ENCODE peak calls at places on chromosomes 16 and 17, in six cellular contexts. C is fibroblast of lung, W is adrenal gland, A is SJSA1, R is left lung, D is suprapubic skin. X is an unnamed sample.

GRCh38 chr17:34797724-34798123 is 163.5 kb downstream of the CCT6B start:
- DNase-seq in C (peak; percentile 2), W (peak; percentile 28), A (no peak), R (no peak), D (no peak), X (peak; percentile 77)

GRCh38 chr17:32277284-32277683 is 11.7 kb downstream of the RHBDL3 start:
- DNase-seq in C (peak; percentile 48), W (peak; percentile 63), A (no peak), R (no peak), D (no peak), X (peak; percentile 48)

GRCh38 chr16:3674513-3675295 is 20.2 kb downstream of the DNASE1 start:
- DNase-seq in C (no peak), W (no peak), A (no peak), R (no peak), D (no peak), X (no peak)

GRCh38 chr16:80367037-80367658 is 173.6 kb upstream of the DYNLRB2 start:
- DNase-seq in C (no peak), W (no peak), A (no peak), R (no peak), D (no peak), X (no peak)

GRCh38 chr17:78658281-78658785 is 81.1 kb upstream of the DNAH17 start:
- DNase-seq in C (no peak), W (no peak), A (no peak), R (no peak), D (peak; percentile 35), X (peak; percentile 99)

GRCh38 chr16:58256108-58256507 is 38.7 kb downstream of the PRSS54 start:
- DNase-seq in C (no peak), W (no peak), A (no peak), R (no peak), D (no peak), X (no peak)

GRCh38 chr16:7839568-7839967 is 506.9 kb downstream of the RBFOX1 start:
- DNase-seq in C (no peak), W (no peak), A (no peak), R (no peak), D (no peak), X (peak; percentile 37)

GRCh38 chr17:69547230-69547629 is 132.7 kb downstream of the MAP2K6 start:
- DNase-seq in C (no peak), W (no peak), A (no peak), R (no peak), D (no peak), X (no peak)

GRCh38 chr17:1110844-1111598 is 68.8 kb downstream of the ABR start:
- DNase-seq in C (peak; percentile 70), W (peak; percentile 69), A (peak; percentile 82), R (peak; percentile 86), D (no peak), X (peak; percentile 62)

GRCh38 chr16:70706948-70707465 is 21.2 kb upstream of the MTSS2 start:
- DNase-seq in C (peak; percentile 97), W (no peak), A (peak; percentile 94), R (no peak), D (no peak), X (no peak)

GRCh38 chr16:86241681-86242080 is 268.6 kb upstream of the FOXF1 start:
- DNase-seq in C (no peak), W (no peak), A (no peak), R (no peak), D (peak; percentile 57), X (no peak)

GRCh38 chr16:73703891-73704290 is 592.7 kb upstream of the PSMD7 start:
- DNase-seq in C (no peak), W (no peak), A (no peak), R (no peak), D (no peak), X (no peak)

GRCh38 chr16:77877712-77878111 is 89.3 kb downstream of the VAT1L start:
- DNase-seq in C (peak; percentile 84), W (peak; percentile 38), A (peak; percentile 12), R (no peak), D (no peak), X (no peak)

GRCh38 chr16:87930456-87930855 is 5.9 kb downstream of the CA5A start:
- DNase-seq in C (no peak), W (no peak), A (no peak), R (no peak), D (no peak), X (no peak)

GRCh38 chr16:17346774-17347569 is 123.8 kb downstream of the XYLT1 start:
- DNase-seq in C (no peak), W (no peak), A (no peak), R (no peak), D (no peak), X (no peak)

GRCh38 chr17:72145972-72146755 is 25.3 kb downstream of the SOX9 start:
- DNase-seq in C (no peak), W (no peak), A (no peak), R (no peak), D (no peak), X (no peak)

GRCh38 chr17:73325527-73325842 is 13.7 kb upstream of the CDC42EP4 start:
- DNase-seq in C (peak; percentile 89), W (peak; percentile 70), A (no peak), R (no peak), D (peak; percentile 79), X (no peak)

GRCh38 chr16:87723224-87723619 is 42.6 kb downstream of the KLHDC4 start:
- DNase-seq in C (peak; percentile 88), W (peak; percentile 32), A (peak; percentile 4), R (peak; percentile 66), D (no peak), X (peak; percentile 96)

GRCh38 chr17:64073771-64074703 is 53.6 kb upstream of the ICAM2 start:
- DNase-seq in C (no peak), W (no peak), A (no peak), R (no peak), D (no peak), X (no peak)

GRCh38 chr16:79172306-79172705 is 428.2 kb downstream of the MAF start:
- DNase-seq in C (no peak), W (no peak), A (no peak), R (peak; percentile 63), D (no peak), X (no peak)

GRCh38 chr17:60163108-60163784 is 13.5 kb downstream of the CA4 start:
- DNase-seq in C (no peak), W (no peak), A (no peak), R (no peak), D (no peak), X (no peak)

GRCh38 chr17:28147026-28147425 is 104.5 kb downstream of the NLK start:
- DNase-seq in C (peak; percentile 14), W (peak; percentile 22), A (no peak), R (no peak), D (no peak), X (no peak)

DNA sequence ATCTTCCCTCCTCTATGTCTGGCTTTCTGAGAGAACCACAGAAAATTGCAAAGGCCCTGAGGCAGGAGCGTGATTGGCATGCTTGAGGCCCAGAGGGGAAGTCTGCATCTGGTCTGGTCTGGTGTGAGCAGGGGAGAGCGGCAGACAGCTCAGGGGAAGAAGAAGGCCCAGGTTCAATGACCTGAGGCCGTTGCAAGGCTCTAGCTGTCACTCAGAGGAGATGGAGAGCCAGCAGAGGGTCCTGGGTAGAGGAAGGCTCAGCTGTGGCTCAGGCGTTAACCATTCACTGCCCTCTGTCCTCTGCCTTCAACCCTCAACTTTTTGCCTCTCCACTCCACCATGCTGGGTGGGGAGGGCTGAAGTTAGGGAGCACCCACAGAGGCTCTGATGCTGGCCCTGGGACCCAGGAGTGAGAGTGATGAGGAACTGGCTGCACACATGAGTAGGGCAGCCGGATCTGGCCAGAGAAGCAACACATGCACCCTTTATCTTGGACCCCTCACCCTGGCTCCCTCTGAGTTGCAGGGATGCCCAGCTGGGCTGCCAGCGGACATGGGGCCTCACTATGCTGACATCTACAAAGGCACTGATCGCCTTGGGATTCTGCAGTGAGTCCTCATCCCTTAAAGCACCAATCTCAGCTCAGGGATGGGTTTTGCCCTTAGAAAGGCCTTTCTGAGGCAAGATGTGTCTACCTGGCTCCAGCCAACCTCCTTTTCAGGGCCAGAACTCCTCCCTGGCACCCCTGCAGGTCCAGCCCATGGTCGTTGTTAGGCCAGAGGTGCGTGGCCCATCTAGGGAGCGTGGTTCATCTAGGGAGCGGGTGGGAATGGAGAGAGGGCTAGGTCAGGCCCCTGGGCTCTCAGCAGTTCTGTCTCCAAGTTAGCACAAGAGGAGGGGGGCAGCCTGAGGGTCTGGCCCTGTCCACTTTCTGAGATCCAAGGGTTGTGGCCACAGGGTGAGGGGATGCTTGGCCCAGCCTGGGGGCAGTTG is 7.7 kb upstream of the KRTAP17-1 start:
- DNase-seq in C (no peak), W (no peak), A (no peak), R (no peak), D (no peak), X (no peak)
- H3K27me3 ChIP-seq in C (no peaks in the 10 kb centered on the region), W (no peaks in the 10 kb centered on the region), A (no peaks in the 10 kb centered on the region), R (no peaks in the 10 kb centered on the region), D (no peaks in the 10 kb centered on the region), X (no peaks in the 10 kb centered on the region)

DNA sequence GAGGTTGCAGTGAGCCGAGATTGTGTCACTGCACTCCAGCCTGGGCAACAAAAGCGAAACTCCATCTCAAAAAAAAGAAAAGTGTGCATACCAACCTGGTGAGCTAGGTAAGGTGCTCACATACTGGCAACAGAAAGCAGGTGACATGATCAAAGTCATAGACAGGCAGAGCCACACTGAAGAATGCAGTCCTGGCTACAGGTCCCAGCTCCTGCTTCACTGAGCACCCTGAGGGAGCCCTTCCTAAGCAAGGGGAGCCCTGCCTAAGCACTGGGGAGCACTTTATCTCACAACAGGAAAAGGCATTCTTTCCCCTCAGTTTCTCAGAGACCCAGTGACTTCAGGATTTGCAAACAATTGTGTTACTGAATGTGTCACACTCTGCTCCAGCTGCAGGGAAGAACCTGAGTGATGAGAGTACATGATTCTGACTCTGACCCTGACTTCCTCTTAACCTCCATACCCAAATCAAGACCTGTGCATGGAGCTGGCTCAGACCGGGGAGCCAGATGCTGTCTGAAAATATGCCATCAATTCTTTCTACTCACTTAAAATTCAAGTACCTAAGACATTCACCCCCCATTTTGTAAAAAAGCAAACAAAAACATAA is 40.5 kb downstream of the ANKRD11 start:
- DNase-seq in C (no peak), W (peak; percentile 46), A (no peak), R (no peak), D (no peak), X (no peak)
- H3K27ac ChIP-seq in C (no peak overlapping the region), W (peak overlapping the region; percentile 38), A (no peak overlapping the region), R (no peak overlapping the region), D (peak overlapping the region; percentile 11), X (no peak overlapping the region)

DNA sequence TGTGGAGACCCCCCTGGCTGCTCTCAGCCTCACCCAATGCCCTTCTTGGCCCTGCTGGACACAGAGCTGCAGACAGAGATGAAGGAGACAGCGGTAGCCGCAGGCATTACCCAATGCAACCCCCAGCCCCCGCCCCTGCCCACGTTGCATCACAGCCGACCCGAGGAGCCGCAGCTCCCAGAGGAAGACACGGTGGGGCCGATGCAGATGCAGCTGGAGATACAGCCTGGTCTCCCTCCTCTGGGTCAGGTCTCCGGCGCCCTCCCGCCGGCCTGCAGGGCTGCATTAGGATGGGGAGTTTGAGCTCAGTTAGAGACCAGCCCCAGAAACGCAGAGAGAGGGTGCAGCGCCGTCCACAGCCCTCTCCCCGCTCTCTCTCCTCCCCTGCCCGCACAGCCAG is 19.4 kb upstream of the UBE2I start:
- DNase-seq in C (no peak), W (no peak), A (no peak), R (no peak), D (no peak), X (no peak)
- H3K27me3 ChIP-seq in C (peaks cover 24% of the 10 kb centered on the region), W (peaks cover 40% of the 10 kb centered on the region), A (peaks cover 71% of the 10 kb centered on the region), R (peaks cover 24% of the 10 kb centered on the region), D (peaks cover 88% of the 10 kb centered on the region), X (peaks cover 58% of the 10 kb centered on the region)

DNA sequence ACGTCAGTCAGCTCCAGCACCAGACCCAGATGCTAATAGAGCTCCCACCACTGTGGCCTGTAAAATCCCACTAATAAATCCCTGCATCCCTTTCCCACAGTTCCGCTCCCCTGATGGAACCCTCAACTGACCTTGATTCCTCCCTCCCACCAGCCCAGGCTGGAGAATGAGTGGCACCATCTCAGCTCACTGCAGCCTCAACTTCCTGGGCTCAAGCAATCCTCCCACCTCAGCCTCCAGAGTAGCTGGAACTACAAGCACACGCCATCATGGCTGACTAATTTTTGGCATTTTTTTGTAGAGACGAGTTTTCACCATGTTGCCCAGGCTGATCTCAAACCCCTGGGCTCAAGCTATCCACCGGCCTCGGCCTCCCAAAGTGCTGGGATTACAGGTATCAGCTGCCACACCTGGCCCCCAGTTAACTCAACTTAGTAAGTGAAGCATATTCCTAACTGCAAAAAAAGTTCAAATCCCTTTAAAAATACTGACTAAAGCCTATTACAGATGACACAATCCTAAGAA is 15.6 kb downstream of the USP7 start:
- DNase-seq in C (no peak), W (no peak), A (no peak), R (no peak), D (no peak), X (no peak)
- H3K27ac ChIP-seq in C (no peak overlapping the region), W (no peak overlapping the region), A (no peak overlapping the region), R (no peak overlapping the region), D (no peak overlapping the region), X (no peak overlapping the region)